ENCODE peak calls at places on chromosomes 1 and 21, in five cellular contexts. J, V, S, F and Z are unnamed samples.

GRCh38 chr1:163980391-163980790 is 578.6 kb upstream of the PBX1 start:
- DNase-seq in J (no peak), V (no peak), S (no peak), F (no peak), Z (no peak)

GRCh38 chr1:85623061-85623471 is 42.5 kb downstream of the CCN1 start:
- DNase-seq in J (no peak), V (no peak), S (no peak), F (no peak), Z (no peak)

GRCh38 chr1:215605011-215605621 is 38.0 kb downstream of the KCTD3 start:
- DNase-seq in J (no peak), V (no peak), S (no peak), F (no peak), Z (no peak)

GRCh38 chr1:186183970-186184628 is 191.0 kb downstream of the TPR start:
- DNase-seq in J (no peak), V (no peak), S (no peak), F (no peak), Z (no peak)

GRCh38 chr1:97632075-97632474 is 288.8 kb downstream of the DPYD start:
- DNase-seq in J (no peak), V (no peak), S (no peak), F (no peak), Z (no peak)

GRCh38 chr1:248821101-248821500 is 4.6 kb downstream of the SH3BP5L start:
- DNase-seq in J (peak; percentile 81), V (no peak), S (no peak), F (no peak), Z (peak; percentile 75)

GRCh38 chr1:185483647-185484450 is 166.8 kb upstream of the IVNS1ABP start:
- DNase-seq in J (peak; percentile 33), V (no peak), S (no peak), F (no peak), Z (no peak)

GRCh38 chr1:183097438-183098051 is 74.3 kb downstream of the LAMC1 start:
- DNase-seq in J (no peak), V (no peak), S (no peak), F (no peak), Z (no peak)

GRCh38 chr1:155591770-155592169 is 18.2 kb upstream of the MSTO1 start:
- DNase-seq in J (peak; percentile 62), V (no peak), S (peak; percentile 31), F (peak; percentile 32), Z (no peak)

GRCh38 chr1:226738995-226739695 is at the start of gene ITPKB:
- DNase-seq in J (peak; percentile 63), V (peak; percentile 79), S (peak; percentile 84), F (peak; percentile 82), Z (peak; percentile 79)

GRCh38 chr1:116466810-116467557 is 93.9 kb downstream of the ATP1A1 start:
- DNase-seq in J (no peak), V (no peak), S (no peak), F (no peak), Z (no peak)

GRCh38 chr1:1337793-1338147 is 6.7 kb downstream of the TAS1R3 start:
- DNase-seq in J (no peak), V (no peak), S (no peak), F (no peak), Z (no peak)

GRCh38 chr1:3504151-3504822 is 49.8 kb downstream of the ARHGEF16 start:
- DNase-seq in J (no peak), V (no peak), S (peak; percentile 76), F (no peak), Z (peak; percentile 96)

GRCh38 chr21:36260030-36260787 is 59.8 kb upstream of the MORC3 start:
- DNase-seq in J (peak; percentile 53), V (no peak), S (peak; percentile 58), F (peak; percentile 34), Z (no peak)

GRCh38 chr1:99731384-99731783 is 35.1 kb downstream of the FRRS1 start:
- DNase-seq in J (no peak), V (no peak), S (no peak), F (no peak), Z (no peak)
- H3K4me3 ChIP-seq in J (no peak overlapping the region), V (no peak overlapping the region), S (no peak overlapping the region), F (no peak overlapping the region), Z (no peak overlapping the region)

DNA sequence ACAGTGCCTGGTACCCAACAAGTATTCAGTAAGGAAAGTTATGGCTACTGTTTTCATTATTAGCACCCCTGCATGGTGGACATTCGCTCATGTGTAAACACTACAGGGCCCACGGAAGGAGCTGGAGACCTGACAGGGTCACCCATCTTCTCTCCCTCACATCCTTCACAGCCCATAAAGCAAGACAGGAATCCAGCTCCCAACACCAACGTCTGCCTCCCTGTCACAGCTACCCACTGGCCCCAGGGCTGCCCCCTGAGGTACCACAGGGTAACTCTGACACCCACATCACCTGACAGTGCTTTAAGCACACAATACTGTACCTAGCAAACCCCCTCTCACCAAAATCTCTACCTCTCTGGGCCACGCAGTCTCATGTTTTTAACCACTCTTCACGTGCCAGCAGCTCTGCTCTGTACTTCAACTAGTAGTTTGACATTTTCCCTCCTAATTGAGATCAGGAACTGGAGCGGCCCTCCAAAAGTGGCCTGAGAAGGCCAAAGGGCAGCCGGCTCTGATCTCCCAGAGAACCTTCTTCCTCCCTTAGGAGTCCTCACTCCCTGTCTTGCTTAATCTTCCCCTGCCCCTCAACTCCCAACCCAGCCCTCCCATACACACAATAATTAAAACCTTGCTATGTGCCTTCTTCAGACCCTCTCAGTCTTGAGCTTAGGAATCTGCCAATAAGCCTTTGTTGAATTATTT is 76.8 kb downstream of the CD34 start:
- DNase-seq in J (no peak), V (no peak), S (no peak), F (no peak), Z (no peak)
- H3K4me1 ChIP-seq in J (no peaks in the 10 kb centered on the region), V (no peaks in the 10 kb centered on the region), S (peaks cover 12% of the 10 kb centered on the region), F (peaks cover 91% of the 10 kb centered on the region), Z (no peaks in the 10 kb centered on the region)

DNA sequence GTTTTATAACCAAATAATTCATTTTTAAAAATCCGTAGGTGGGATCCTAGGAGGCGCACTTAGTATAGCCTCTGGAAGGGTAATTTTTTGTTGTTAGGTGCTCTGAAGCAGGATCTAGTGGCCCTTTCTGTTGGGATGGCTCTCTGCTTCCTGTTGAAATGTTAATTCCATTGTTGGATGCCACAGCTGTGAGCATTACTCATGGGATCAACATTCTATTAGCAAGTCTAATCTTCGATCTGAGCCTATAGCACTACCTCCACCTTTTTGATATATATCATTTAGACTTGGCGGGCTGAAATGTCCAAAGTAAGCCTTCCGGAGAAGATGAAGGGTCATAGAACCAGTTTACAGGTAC is 1.3 kb downstream of the CXADR start:
- DNase-seq in J (peak; percentile 94), V (no peak), S (no peak), F (no peak), Z (no peak)
- H3K27me3 ChIP-seq in J (no peaks in the 10 kb centered on the region), V (peaks cover 68% of the 10 kb centered on the region), S (no peaks in the 10 kb centered on the region), F (no peaks in the 10 kb centered on the region), Z (peaks cover 1% of the 10 kb centered on the region)

GRCh38 chr1:153626477-153626928 is 802 bp downstream of the S100A13 start:
- DNase-seq in J (no peak), V (no peak), S (no peak), F (no peak), Z (no peak)
- H3K4me3 ChIP-seq in J (no peak overlapping the region), V (peak overlapping the region; percentile 43), S (peak overlapping the region; percentile 78), F (peak overlapping the region; percentile 57), Z (peak overlapping the region; percentile 32)